ENCODE peak calls at places on chromosome 10, in eight cellular contexts. One of them, this sample, is unnamed.

GRCh38 chr10:103127241-103127640 is 65.8 kb downstream of the NT5C2 start:
- DNase-seq in uterus: no peak
- DNase-seq in upper lobe of right lung: no peak
- DNase-seq in tibial artery: no peak
- DNase-seq in astrocyte of the cerebellum: no peak
- DNase-seq in CD8-positive, alpha-beta T cell: no peak
- DNase-seq in cardiac fibroblast: no peak
- DNase-seq in Calu3: no peak
- DNase-seq in this sample: no peak

GRCh38 chr10:1253476-1254353 is 197.5 kb downstream of the WDR37 start:
- DNase-seq in cardiac fibroblast: no peak
- DNase-seq in tibial artery: no peak
- DNase-seq in Calu3: no peak
- DNase-seq in upper lobe of right lung: no peak
- DNase-seq in uterus: no peak
- DNase-seq in astrocyte of the cerebellum: no peak
- DNase-seq in CD8-positive, alpha-beta T cell: no peak
- DNase-seq in this sample: no peak

GRCh38 chr10:24153537-24153936 is 55.4 kb upstream of the KIAA1217 start:
- DNase-seq in uterus: no peak
- DNase-seq in cardiac fibroblast: no peak
- DNase-seq in Calu3: no peak
- DNase-seq in tibial artery: no peak
- DNase-seq in astrocyte of the cerebellum: no peak
- DNase-seq in CD8-positive, alpha-beta T cell: no peak
- DNase-seq in upper lobe of right lung: no peak
- DNase-seq in this sample: no peak

GRCh38 chr10:44749141-44749540 is 162.0 kb upstream of the TMEM72 start:
- DNase-seq in cardiac fibroblast: no peak
- DNase-seq in tibial artery: no peak
- DNase-seq in astrocyte of the cerebellum: no peak
- DNase-seq in CD8-positive, alpha-beta T cell: no peak
- DNase-seq in uterus: no peak
- DNase-seq in upper lobe of right lung: no peak
- DNase-seq in Calu3: no peak
- DNase-seq in this sample: no peak

GRCh38 chr10:14683246-14683645 is 91.5 kb downstream of the FAM107B start:
- DNase-seq in CD8-positive, alpha-beta T cell: no peak
- DNase-seq in astrocyte of the cerebellum: no peak
- DNase-seq in tibial artery: no peak
- DNase-seq in Calu3: no peak
- DNase-seq in upper lobe of right lung: no peak
- DNase-seq in cardiac fibroblast: no peak
- DNase-seq in uterus: no peak
- DNase-seq in this sample: no peak

GRCh38 chr10:75712241-75712880 is 280.9 kb downstream of the LRMDA start:
- DNase-seq in cardiac fibroblast: no peak
- DNase-seq in CD8-positive, alpha-beta T cell: no peak
- DNase-seq in astrocyte of the cerebellum: no peak
- DNase-seq in Calu3: no peak
- DNase-seq in tibial artery: no peak
- DNase-seq in upper lobe of right lung: no peak
- DNase-seq in uterus: no peak
- DNase-seq in this sample: no peak

GRCh38 chr10:3476640-3477448 is 304.3 kb upstream of the PITRM1 start:
- DNase-seq in cardiac fibroblast: no peak
- DNase-seq in uterus: no peak
- DNase-seq in upper lobe of right lung: no peak
- DNase-seq in astrocyte of the cerebellum: no peak
- DNase-seq in Calu3: no peak
- DNase-seq in CD8-positive, alpha-beta T cell: no peak
- DNase-seq in tibial artery: no peak
- DNase-seq in this sample: no peak

GRCh38 chr10:133393401-133394063 is 425 bp upstream of the MTG1 start:
- DNase-seq in tibial artery: no peak
- DNase-seq in upper lobe of right lung: peak
- DNase-seq in astrocyte of the cerebellum: no peak
- DNase-seq in uterus: no peak
- DNase-seq in cardiac fibroblast: no peak
- DNase-seq in Calu3: no peak
- DNase-seq in CD8-positive, alpha-beta T cell: no peak
- DNase-seq in this sample: no peak

GRCh38 chr10:48605786-48606529 is 1.1 kb upstream of the ARHGAP22 start:
- DNase-seq in Calu3: no peak
- DNase-seq in tibial artery: no peak
- DNase-seq in cardiac fibroblast: peak
- DNase-seq in uterus: no peak
- DNase-seq in upper lobe of right lung: no peak
- DNase-seq in CD8-positive, alpha-beta T cell: no peak
- DNase-seq in astrocyte of the cerebellum: no peak
- DNase-seq in this sample: no peak

GRCh38 chr10:28743576-28743975 is 66.3 kb downstream of the BAMBI start:
- DNase-seq in uterus: no peak
- DNase-seq in astrocyte of the cerebellum: no peak
- DNase-seq in upper lobe of right lung: no peak
- DNase-seq in tibial artery: no peak
- DNase-seq in CD8-positive, alpha-beta T cell: no peak
- DNase-seq in Calu3: no peak
- DNase-seq in cardiac fibroblast: no peak
- DNase-seq in this sample: no peak

GRCh38 chr10:113869789-113870188 is 15.3 kb downstream of the NHLRC2 start:
- DNase-seq in upper lobe of right lung: no peak
- DNase-seq in CD8-positive, alpha-beta T cell: no peak
- DNase-seq in astrocyte of the cerebellum: no peak
- DNase-seq in Calu3: no peak
- DNase-seq in uterus: no peak
- DNase-seq in tibial artery: no peak
- DNase-seq in cardiac fibroblast: no peak
- DNase-seq in this sample: no peak

GRCh38 chr10:113875212-113875611 is 20.8 kb downstream of the NHLRC2 start:
- DNase-seq in Calu3: no peak
- DNase-seq in CD8-positive, alpha-beta T cell: no peak
- DNase-seq in upper lobe of right lung: no peak
- DNase-seq in tibial artery: no peak
- DNase-seq in uterus: no peak
- DNase-seq in cardiac fibroblast: no peak
- DNase-seq in astrocyte of the cerebellum: no peak
- DNase-seq in this sample: no peak

GRCh38 chr10:113876461-113876860 is 22.0 kb downstream of the NHLRC2 start:
- DNase-seq in upper lobe of right lung: no peak
- DNase-seq in CD8-positive, alpha-beta T cell: no peak
- DNase-seq in tibial artery: no peak
- DNase-seq in uterus: no peak
- DNase-seq in astrocyte of the cerebellum: no peak
- DNase-seq in Calu3: no peak
- DNase-seq in cardiac fibroblast: no peak
- DNase-seq in this sample: no peak

GRCh38 chr10:113867904-113868303 is 13.4 kb downstream of the NHLRC2 start:
- DNase-seq in CD8-positive, alpha-beta T cell: no peak
- DNase-seq in tibial artery: no peak
- DNase-seq in cardiac fibroblast: no peak
- DNase-seq in Calu3: no peak
- DNase-seq in astrocyte of the cerebellum: no peak
- DNase-seq in uterus: no peak
- DNase-seq in upper lobe of right lung: no peak
- DNase-seq in this sample: no peak

DNA sequence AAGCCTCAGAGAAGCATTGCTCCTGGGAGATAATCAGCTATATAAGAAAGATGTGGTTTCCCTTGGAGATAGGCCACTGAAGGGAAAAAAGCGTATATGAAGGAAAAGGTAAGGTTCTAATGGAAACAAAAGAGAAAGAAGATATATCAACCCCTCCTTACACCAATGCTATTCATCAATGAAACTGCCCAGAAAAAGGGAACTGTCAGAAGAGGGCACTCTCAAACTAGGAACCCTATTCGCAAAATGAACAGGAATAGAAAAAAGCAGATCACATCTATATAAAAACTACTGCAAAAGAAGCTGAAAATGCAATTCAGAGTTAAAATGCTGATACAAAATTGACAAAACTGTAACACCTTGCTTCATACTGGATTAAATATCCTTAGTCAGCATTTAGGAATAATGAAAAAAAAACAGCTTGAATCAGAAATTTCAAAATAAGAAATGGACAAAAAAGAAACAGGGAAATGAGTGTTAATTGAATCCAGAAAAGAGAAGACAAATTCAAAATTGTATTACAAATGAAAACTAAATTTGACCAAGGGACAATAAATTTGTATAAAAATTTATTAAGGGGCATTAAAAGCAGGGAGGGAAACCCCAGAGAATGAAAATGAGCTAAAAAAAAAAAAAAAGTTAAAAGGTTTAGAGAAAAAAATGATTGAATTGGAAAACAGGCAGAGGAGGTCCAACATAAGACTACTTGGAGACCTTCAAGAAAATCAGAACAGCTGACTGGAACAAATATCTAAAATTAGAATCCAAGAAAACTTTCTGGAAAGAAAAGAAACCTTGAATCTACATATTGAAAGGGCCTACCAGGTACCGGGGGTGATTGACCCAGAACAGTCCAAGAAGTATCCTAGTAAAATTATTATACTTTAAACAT is 17.9 kb downstream of the NHLRC2 start:
- DNase-seq in CD8-positive, alpha-beta T cell: no peak
- DNase-seq in uterus: no peak
- DNase-seq in astrocyte of the cerebellum: no peak
- DNase-seq in tibial artery: no peak
- DNase-seq in cardiac fibroblast: no peak
- DNase-seq in Calu3: no peak
- DNase-seq in upper lobe of right lung: no peak
- DNase-seq in this sample: no peak
- TF ChIP-seq CTCF in CD8-positive, alpha-beta T cell: no peak
- TF ChIP-seq CTCF in uterus: no peak
- TF ChIP-seq CTCF in astrocyte of the cerebellum: no peak
- TF ChIP-seq CTCF in tibial artery: no peak
- TF ChIP-seq CTCF in cardiac fibroblast: no peak
- TF ChIP-seq CTCF in Calu3: no peak
- TF ChIP-seq CTCF in upper lobe of right lung: no peak
- TF ChIP-seq CTCF in this sample: no peak

GRCh38 chr10:70053896-70054641 is 1.4 kb downstream of the MACROH2A2 start:
- DNase-seq in Calu3: peak
- DNase-seq in upper lobe of right lung: peak
- DNase-seq in CD8-positive, alpha-beta T cell: no peak
- DNase-seq in uterus: no peak
- DNase-seq in tibial artery: no peak
- DNase-seq in cardiac fibroblast: peak
- DNase-seq in astrocyte of the cerebellum: no peak
- DNase-seq in this sample: no peak
- TF ChIP-seq CTCF in Calu3: peak
- TF ChIP-seq CTCF in upper lobe of right lung: peak
- TF ChIP-seq CTCF in CD8-positive, alpha-beta T cell: no peak
- TF ChIP-seq CTCF in uterus: no peak
- TF ChIP-seq CTCF in tibial artery: no peak
- TF ChIP-seq CTCF in cardiac fibroblast: no peak
- TF ChIP-seq CTCF in astrocyte of the cerebellum: peak
- TF ChIP-seq CTCF in this sample: peak

DNA sequence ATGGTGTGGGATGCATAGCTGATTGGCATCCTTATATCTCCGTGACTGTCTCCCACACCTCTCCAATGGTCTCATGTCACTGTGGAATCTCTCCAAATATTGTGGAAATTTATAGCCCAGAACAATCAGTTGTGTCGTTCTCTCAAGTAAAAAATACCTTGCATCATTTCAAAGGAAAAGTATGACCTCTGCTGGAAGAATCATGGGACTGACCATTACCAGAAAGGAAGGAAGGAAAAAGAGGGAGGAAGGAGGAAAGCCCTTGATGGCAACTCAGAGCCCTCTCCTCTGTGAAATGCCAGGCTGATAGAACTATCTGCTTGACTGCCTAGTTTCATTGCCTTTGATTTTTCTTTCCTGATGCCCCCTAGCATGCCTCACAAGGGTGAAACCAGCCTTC is 76.3 kb downstream of the FOXI2 start:
- DNase-seq in uterus: no peak
- DNase-seq in astrocyte of the cerebellum: no peak
- DNase-seq in tibial artery: no peak
- DNase-seq in Calu3: no peak
- DNase-seq in upper lobe of right lung: no peak
- DNase-seq in cardiac fibroblast: peak
- DNase-seq in CD8-positive, alpha-beta T cell: no peak
- DNase-seq in this sample: no peak
- TF ChIP-seq CTCF in uterus: peak
- TF ChIP-seq CTCF in astrocyte of the cerebellum: no peak
- TF ChIP-seq CTCF in tibial artery: no peak
- TF ChIP-seq CTCF in Calu3: no peak
- TF ChIP-seq CTCF in upper lobe of right lung: peak
- TF ChIP-seq CTCF in cardiac fibroblast: no peak
- TF ChIP-seq CTCF in CD8-positive, alpha-beta T cell: no peak
- TF ChIP-seq CTCF in this sample: peak

GRCh38 chr10:84329094-84329611 is 764 bp downstream of the CCSER2 start:
- DNase-seq in Calu3: no peak
- DNase-seq in tibial artery: no peak
- DNase-seq in uterus: peak
- DNase-seq in astrocyte of the cerebellum: no peak
- DNase-seq in cardiac fibroblast: peak
- DNase-seq in CD8-positive, alpha-beta T cell: no peak
- DNase-seq in upper lobe of right lung: no peak
- DNase-seq in this sample: no peak
- TF ChIP-seq CTCF in Calu3: no peak
- TF ChIP-seq CTCF in tibial artery: no peak
- TF ChIP-seq CTCF in uterus: no peak
- TF ChIP-seq CTCF in astrocyte of the cerebellum: no peak
- TF ChIP-seq CTCF in cardiac fibroblast: no peak
- TF ChIP-seq CTCF in CD8-positive, alpha-beta T cell: no peak
- TF ChIP-seq CTCF in upper lobe of right lung: no peak
- TF ChIP-seq CTCF in this sample: no peak

This sample was measured in kidney epithelial cell.